ENCODE peak calls at places on chromosomes 6 and 20, in seven cellular contexts. R is uterus; G is heart right ventricle; X is brain microvascular endothelial cell; C is CD8-positive, alpha-beta T cell; D is hepatocyte; V is HL-60. L is an unnamed sample.

GRCh38 chr6:149223120-149223775 is 94.3 kb upstream of the TAB2 start:
- DNase-seq in R (no peak), G (no peak), X (no peak), C (no peak), D (no peak), V (no peak), L (no peak)

GRCh38 chr6:163701761-163702160 is 287.2 kb downstream of the QKI start:
- DNase-seq in R (no peak), G (no peak), X (no peak), C (no peak), D (no peak), V (no peak), L (no peak)

GRCh38 chr20:64247970-64248841 is 7.3 kb upstream of the PCMTD2 start:
- DNase-seq in R (no peak), G (no peak), X (no peak), C (no peak), D (no peak), V (peak; percentile 55), L (no peak)

GRCh38 chr6:124466949-124467348 is 495.3 kb upstream of the RNF217 start:
- DNase-seq in R (no peak), G (no peak), X (no peak), C (no peak), D (no peak), V (no peak), L (no peak)

GRCh38 chr20:12012241-12013222 is 94.8 kb downstream of the BTBD3 start:
- DNase-seq in R (no peak), G (peak; percentile 18), X (peak; percentile 61), C (no peak), D (peak; percentile 55), V (peak; percentile 74), L (peak; percentile 24)

GRCh38 chr6:119735500-119735899 is 385.9 kb upstream of the MAN1A1 start:
- DNase-seq in R (no peak), G (no peak), X (no peak), C (no peak), D (no peak), V (no peak), L (no peak)

GRCh38 chr6:76230711-76231110 is 158.2 kb upstream of the IMPG1 start:
- DNase-seq in R (no peak), G (no peak), X (no peak), C (no peak), D (peak; percentile 26), V (peak; percentile 67), L (no peak)

GRCh38 chr6:44472250-44472945 is 84.9 kb downstream of the CDC5L start:
- DNase-seq in R (no peak), G (no peak), X (no peak), C (no peak), D (no peak), V (no peak), L (no peak)

GRCh38 chr6:166939894-166940293 is 16.5 kb downstream of the RNASET2 start:
- DNase-seq in R (peak; percentile 3), G (no peak), X (no peak), C (no peak), D (no peak), V (no peak), L (no peak)

GRCh38 chr20:57714409-57715267 is 4.8 kb upstream of the PMEPA1 start:
- DNase-seq in R (no peak), G (no peak), X (peak; percentile 32), C (no peak), D (no peak), V (no peak), L (peak; percentile 25)

GRCh38 chr6:74050921-74051320 is 354.9 kb downstream of the CD109 start:
- DNase-seq in R (no peak), G (no peak), X (no peak), C (no peak), D (no peak), V (no peak), L (no peak)

GRCh38 chr20:63264519-63264918 is 8.1 kb upstream of the ARFGAP1 start:
- DNase-seq in R (no peak), G (no peak), X (no peak), C (no peak), D (no peak), V (no peak), L (peak; percentile 34)

GRCh38 chr20:53921443-53921973 is 148.9 kb downstream of the BCAS1 start:
- DNase-seq in R (no peak), G (no peak), X (no peak), C (no peak), D (no peak), V (no peak), L (no peak)

GRCh38 chr6:31092238-31092637 is 20.1 kb downstream of the C6orf15 start:
- DNase-seq in R (no peak), G (no peak), X (no peak), C (no peak), D (no peak), V (no peak), L (no peak)

GRCh38 chr6:134678436-134678889 is 271.4 kb downstream of the ALDH8A1 start:
- DNase-seq in R (peak; percentile 30), G (peak; percentile 63), X (peak; percentile 69), C (no peak), D (peak; percentile 55), V (no peak), L (peak; percentile 56)

GRCh38 chr6:134529921-134530320 is 212.0 kb upstream of the SGK1 start:
- DNase-seq in R (no peak), G (no peak), X (no peak), C (no peak), D (peak; percentile 26), V (peak; percentile 24), L (no peak)

GRCh38 chr6:16623029-16623653 is 138.1 kb downstream of the ATXN1 start:
- DNase-seq in R (no peak), G (no peak), X (no peak), C (no peak), D (no peak), V (no peak), L (no peak)

GRCh38 chr6:52566853-52567279 is 10.0 kb downstream of the TRAM2 start:
- DNase-seq in R (no peak), G (no peak), X (peak; percentile 100), C (no peak), D (peak; percentile 36), V (no peak), L (no peak)

GRCh38 chr6:10300071-10300470 is 114.8 kb downstream of the TFAP2A start:
- DNase-seq in R (no peak), G (no peak), X (no peak), C (no peak), D (no peak), V (no peak), L (no peak)

GRCh38 chr6:17167327-17167979 is 65.6 kb downstream of the STMND1 start:
- DNase-seq in R (no peak), G (peak; percentile 55), X (peak; percentile 49), C (no peak), D (peak; percentile 69), V (peak; percentile 7), L (no peak)

GRCh38 chr6:4059115-4059777 is 19.7 kb downstream of the FAM217A start:
- DNase-seq in R (no peak), G (no peak), X (peak; percentile 93), C (peak; percentile 39), D (peak; percentile 24), V (no peak), L (no peak)

GRCh38 chr6:160791981-160792418 is 90.0 kb downstream of the PLG start:
- DNase-seq in R (no peak), G (no peak), X (no peak), C (no peak), D (no peak), V (no peak), L (no peak)

GRCh38 chr6:31125586-31126363 is 5.5 kb upstream of the CDSN start:
- DNase-seq in R (no peak), G (peak; percentile 44), X (peak; percentile 55), C (no peak), D (no peak), V (no peak), L (no peak)

GRCh38 chr6:137698636-137699035 is 168.4 kb upstream of the TNFAIP3 start:
- DNase-seq in R (no peak), G (no peak), X (no peak), C (no peak), D (no peak), V (peak; percentile 87), L (peak; percentile 12)
- H3K27ac ChIP-seq in R (no peak overlapping the region), G (peak overlapping the region; percentile 77), X (no peak overlapping the region), C (no peak overlapping the region), D (peak overlapping the region; percentile 4), V (peak overlapping the region; percentile 44), L (no peak overlapping the region)

GRCh38 chr20:8757146-8757545 is 311.7 kb upstream of the PLCB4 start:
- DNase-seq in R (no peak), G (no peak), X (peak; percentile 66), C (no peak), D (no peak), V (no peak), L (no peak)

GRCh38 chr20:8755340-8756118 is 313.4 kb upstream of the PLCB4 start:
- DNase-seq in R (no peak), G (no peak), X (no peak), C (no peak), D (no peak), V (no peak), L (no peak)

DNA sequence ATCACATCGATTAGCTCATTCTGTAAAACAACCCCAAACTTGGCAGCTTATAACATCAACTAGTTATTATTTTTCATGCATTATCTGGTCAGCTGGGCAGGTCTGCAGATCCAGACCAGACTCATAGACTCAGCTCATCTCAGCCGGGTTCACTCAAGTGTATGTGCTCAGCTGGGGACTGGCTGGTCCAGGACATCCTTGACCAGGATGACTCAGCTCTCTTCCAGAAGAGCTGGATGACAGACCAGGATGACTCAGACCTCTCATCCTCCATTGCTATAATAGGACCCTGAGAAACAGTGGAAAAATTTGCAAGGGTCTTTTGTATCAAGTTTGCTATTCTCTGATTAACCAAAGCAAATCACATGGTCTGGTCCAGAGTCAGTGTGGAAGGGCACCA is 312.5 kb upstream of the PLCB4 start:
- DNase-seq in R (no peak), G (peak; percentile 5), X (peak; percentile 96), C (no peak), D (peak; percentile 41), V (no peak), L (no peak)
- H3K27ac ChIP-seq in R (no peak overlapping the region), G (no peak overlapping the region), X (peak overlapping the region; percentile 75), C (no peak overlapping the region), D (no peak overlapping the region), V (no peak overlapping the region), L (no peak overlapping the region)

GRCh38 chr20:36950432-36951197 is 893 bp downstream of the SAMHD1 start:
- DNase-seq in R (peak; percentile 33), G (peak; percentile 20), X (peak; percentile 2), C (peak; percentile 24), D (peak; percentile 16), V (peak; percentile 27), L (no peak)
- H3K27ac ChIP-seq in R (peak overlapping the region; percentile 81), G (peak overlapping the region; percentile 93), X (no peak overlapping the region), C (peak overlapping the region; percentile 80), D (peak overlapping the region; percentile 45), V (peak overlapping the region; percentile 67), L (peak overlapping the region; percentile 78)

DNA sequence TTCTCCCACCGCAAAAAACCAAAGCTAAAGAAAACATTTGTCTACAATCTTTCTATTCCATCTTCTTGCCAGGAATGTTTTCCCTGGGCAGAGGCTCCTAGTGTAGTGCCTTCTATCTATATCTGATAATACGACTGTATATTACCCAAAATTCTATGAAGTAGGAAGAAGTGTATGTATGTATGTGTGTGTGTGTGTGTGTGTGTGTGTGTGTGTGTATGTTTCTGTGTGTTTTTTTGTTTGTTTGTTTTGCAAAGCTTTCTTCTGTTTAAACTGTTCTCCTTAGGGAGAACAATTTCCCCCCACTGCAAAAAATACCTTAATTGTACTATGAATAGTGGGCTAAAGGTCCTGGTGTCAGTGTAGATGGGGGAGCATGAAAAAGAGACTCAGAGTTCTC is 312.6 kb upstream of the CITED2 start:
- DNase-seq in R (no peak), G (no peak), X (no peak), C (no peak), D (no peak), V (no peak), L (no peak)
- H3K27ac ChIP-seq in R (peak overlapping the region; percentile 64), G (no peak overlapping the region), X (no peak overlapping the region), C (no peak overlapping the region), D (no peak overlapping the region), V (no peak overlapping the region), L (no peak overlapping the region)